ENCODE peak calls at places on chromosome 1, in seven cellular contexts. Q is DMS153; N is AG04450; I is anterior cingulate cortex; Y is stimulated activated CD4-positive, alpha-beta T cell treated with anti-CD3 and anti-CD28 coated beads, Interleukin-1b, Interleukin-23, amount 100 ng/mL, for 24 hours; K is hypothalamus; B is T-helper 17 cell. M is an unnamed sample.

GRCh38 chr1:43382027-43382771 is 7.4 kb downstream of the MED8 start:
- DNase-seq in I (peak), B (no peak), K (peak), N (no peak), Y (no peak), Q (no peak), M (no peak)

GRCh38 chr1:107414550-107414949 is 273.7 kb downstream of the NTNG1 start:
- DNase-seq in I (no peak), Y (no peak), B (no peak), N (no peak), K (no peak), Q (no peak), M (no peak)

GRCh38 chr1:75791022-75791421 is 5.0 kb downstream of the RABGGTB start:
- DNase-seq in Q (no peak), Y (no peak), N (no peak), K (no peak), B (no peak), I (no peak), M (no peak)

GRCh38 chr1:46719689-46720088 is 775 bp upstream of the EFCAB14 start:
- DNase-seq in I (no peak), K (no peak), Q (peak), N (no peak), B (no peak), Y (no peak), M (no peak)

GRCh38 chr1:18631496-18632217 is 1.0 kb downstream of the PAX7 start:
- DNase-seq in Y (no peak), K (no peak), N (no peak), B (no peak), Q (no peak), I (no peak), M (no peak)

GRCh38 chr1:60825593-60825992 is 256.8 kb upstream of the NFIA start:
- DNase-seq in Q (peak), I (no peak), K (no peak), Y (no peak), B (no peak), N (no peak), M (no peak)

GRCh38 chr1:40421694-40422384 is 28.4 kb upstream of the ZFP69B start:
- DNase-seq in Q (peak), I (peak), K (peak), Y (no peak), N (no peak), B (no peak), M (no peak)

GRCh38 chr1:21563971-21564370 is 54.7 kb downstream of the ALPL start:
- DNase-seq in B (no peak), Q (no peak), N (no peak), Y (no peak), K (no peak), I (no peak), M (no peak)

GRCh38 chr1:53672785-53673184 is 66.2 kb downstream of the GLIS1 start:
- DNase-seq in B (no peak), K (no peak), N (no peak), Y (no peak), I (no peak), Q (no peak), M (no peak)